ENCODE peak calls at places on chromosomes 1 and 21, in six cellular contexts. Q is WTC11, L is K562, M is HepG2, D is GM12878, J is H1. T is an unnamed sample.

GRCh38 chr1:55257958-55258357 is 42.8 kb upstream of the USP24 start:
- DNase-seq in Q (no peak), L (peak), M (no peak), D (peak), J (no peak), T (no peak)

GRCh38 chr1:960371-961131 is at the start of gene KLHL17:
- DNase-seq in Q (peak), L (peak), M (peak), D (no peak), J (no peak), T (peak)

GRCh38 chr1:109912214-109912861 is 1.7 kb downstream of the CSF1 start:
- DNase-seq in Q (no peak), L (no peak), M (no peak), D (no peak), J (no peak), T (no peak)

GRCh38 chr1:227234998-227235405 is 83.3 kb downstream of the CDC42BPA start:
- DNase-seq in Q (no peak), L (peak), M (peak), D (no peak), J (no peak), T (peak)

GRCh38 chr21:14603202-14603601 is 57.1 kb upstream of the SAMSN1 start:
- DNase-seq in Q (no peak), L (peak), M (no peak), D (no peak), J (no peak), T (no peak)

GRCh38 chr1:5661196-5662130 is 330.8 kb downstream of the NPHP4 start:
- DNase-seq in Q (no peak), L (no peak), M (no peak), D (no peak), J (no peak), T (no peak)

GRCh38 chr1:65172936-65173335 is 24.9 kb downstream of the AK4 start:
- DNase-seq in Q (no peak), L (no peak), M (no peak), D (no peak), J (no peak), T (no peak)

GRCh38 chr1:85109475-85109874 is 61.2 kb upstream of the MCOLN3 start:
- DNase-seq in Q (peak), L (peak), M (peak), D (no peak), J (peak), T (peak)

GRCh38 chr21:32256873-32257620 is 21.8 kb downstream of the MIS18A start:
- DNase-seq in Q (no peak), L (no peak), M (no peak), D (no peak), J (no peak), T (no peak)

GRCh38 chr1:231729541-231729940 is 103.0 kb downstream of the DISC1 start:
- DNase-seq in Q (no peak), L (no peak), M (no peak), D (no peak), J (no peak), T (no peak)

GRCh38 chr1:100543640-100544039 is 5.7 kb downstream of the GPR88 start:
- DNase-seq in Q (peak), L (peak), M (peak), D (no peak), J (no peak), T (peak)

GRCh38 chr1:150420560-150421265 is 56.8 kb downstream of the RPRD2 start:
- DNase-seq in Q (no peak), L (no peak), M (no peak), D (no peak), J (no peak), T (no peak)

GRCh38 chr1:204348197-204348596 is 11.5 kb downstream of the PLEKHA6 start:
- DNase-seq in Q (no peak), L (no peak), M (peak), D (no peak), J (no peak), T (no peak)

GRCh38 chr1:177873238-177873637 is 96.6 kb downstream of the SEC16B start:
- DNase-seq in Q (no peak), L (no peak), M (peak), D (no peak), J (no peak), T (no peak)

GRCh38 chr1:19348441-19349198 is 36.5 kb downstream of the SLC66A1 start:
- DNase-seq in Q (no peak), L (no peak), M (no peak), D (no peak), J (no peak), T (no peak)

GRCh38 chr1:11898086-11898785 is 28.0 kb downstream of the KIAA2013 start:
- DNase-seq in Q (no peak), L (no peak), M (no peak), D (no peak), J (no peak), T (peak)

GRCh38 chr1:16430598-16430997 is 6.6 kb downstream of the SPATA21 start:
- DNase-seq in Q (no peak), L (peak), M (no peak), D (no peak), J (no peak), T (peak)

GRCh38 chr1:234535763-234536515 is 57.0 kb upstream of the TARBP1 start:
- DNase-seq in Q (no peak), L (no peak), M (no peak), D (no peak), J (no peak), T (no peak)

GRCh38 chr1:204398197-204399125 is 13.2 kb downstream of the PPP1R15B start:
- DNase-seq in Q (peak), L (peak), M (peak), D (no peak), J (peak), T (peak)

GRCh38 chr1:39326836-39327235 is 122.3 kb downstream of the MACF1 start:
- DNase-seq in Q (no peak), L (peak), M (no peak), D (no peak), J (no peak), T (no peak)

GRCh38 chr1:176177764-176178163 is 29.3 kb downstream of the COP1 start:
- DNase-seq in Q (no peak), L (no peak), M (no peak), D (peak), J (no peak), T (no peak)

GRCh38 chr1:59526240-59526639 is 229.3 kb downstream of the FGGY start:
- DNase-seq in Q (no peak), L (no peak), M (no peak), D (no peak), J (no peak), T (no peak)

GRCh38 chr1:7327849-7328248 is 443.2 kb upstream of the VAMP3 start:
- DNase-seq in Q (no peak), L (no peak), M (no peak), D (no peak), J (no peak), T (no peak)

GRCh38 chr1:31976401-31976800 is 37.3 kb upstream of the KHDRBS1 start:
- DNase-seq in Q (no peak), L (no peak), M (no peak), D (no peak), J (no peak), T (no peak)

GRCh38 chr1:22075718-22076117 is 23.2 kb downstream of the CDC42 start:
- DNase-seq in Q (no peak), L (no peak), M (no peak), D (no peak), J (no peak), T (no peak)

GRCh38 chr1:32716312-32717126 is 13.9 kb upstream of the SYNC start:
- DNase-seq in Q (peak), L (peak), M (peak), D (no peak), J (peak), T (peak)

GRCh38 chr21:24829397-24829796 is 777.9 kb downstream of the MRPL39 start:
- DNase-seq in Q (no peak), L (no peak), M (no peak), D (no peak), J (no peak), T (no peak)

GRCh38 chr1:229006121-229006870 is 264.6 kb upstream of the RAB4A start:
- DNase-seq in Q (no peak), L (no peak), M (no peak), D (no peak), J (no peak), T (no peak)

GRCh38 chr21:42845296-42845965 is 33.9 kb downstream of the WDR4 start:
- DNase-seq in Q (peak), L (no peak), M (no peak), D (no peak), J (no peak), T (no peak)

GRCh38 chr21:45330075-45330781 is 42.5 kb upstream of the POFUT2 start:
- DNase-seq in Q (no peak), L (no peak), M (peak), D (no peak), J (peak), T (no peak)

GRCh38 chr21:45329261-45330074 is 41.8 kb upstream of the POFUT2 start:
- DNase-seq in Q (no peak), L (no peak), M (no peak), D (no peak), J (no peak), T (no peak)

GRCh38 chr21:45326834-45327457 is 39.3 kb upstream of the POFUT2 start:
- DNase-seq in Q (no peak), L (no peak), M (no peak), D (no peak), J (no peak), T (no peak)

GRCh38 chr21:45327458-45328197 is 39.9 kb upstream of the POFUT2 start:
- DNase-seq in Q (no peak), L (no peak), M (no peak), D (no peak), J (no peak), T (no peak)

GRCh38 chr21:45328198-45329087 is 40.7 kb upstream of the POFUT2 start:
- DNase-seq in Q (no peak), L (no peak), M (no peak), D (no peak), J (no peak), T (no peak)
- TF ChIP-seq CREB1 in Q (no peak), L (no peak), M (no peak), D (no peak), J (no peak), T (no peak)

GRCh38 chr1:119593836-119594235 is 54.2 kb downstream of the ZNF697 start:
- DNase-seq in Q (no peak), L (no peak), M (no peak), D (no peak), J (no peak), T (no peak)

GRCh38 chr1:119595606-119596005 is 52.5 kb downstream of the ZNF697 start:
- DNase-seq in Q (no peak), L (no peak), M (no peak), D (no peak), J (no peak), T (no peak)

GRCh38 chr1:119590377-119590776 is 57.7 kb downstream of the ZNF697 start:
- DNase-seq in Q (no peak), L (no peak), M (no peak), D (no peak), J (no peak), T (no peak)

DNA sequence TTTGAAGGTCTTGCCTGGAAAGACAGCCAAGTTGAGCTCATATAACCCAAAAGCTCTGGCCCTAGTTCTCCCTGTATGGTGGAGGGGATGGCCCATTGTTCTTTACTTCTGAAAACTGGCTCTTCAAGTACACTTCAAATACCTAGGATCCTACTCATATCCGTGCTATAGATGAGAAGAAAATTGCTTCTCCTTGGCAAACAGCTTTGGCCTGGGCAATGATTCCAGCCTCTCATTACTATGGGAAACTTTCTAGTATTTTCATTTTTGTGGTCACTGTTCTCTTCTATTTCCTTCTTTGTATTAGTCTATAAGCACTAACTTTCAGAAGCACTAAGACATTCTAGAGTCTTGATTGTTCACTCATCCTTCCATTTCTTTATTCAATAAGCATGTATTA is 53.7 kb downstream of the ZNF697 start:
- DNase-seq in Q (no peak), L (no peak), M (no peak), D (no peak), J (no peak), T (no peak)
- TF ChIP-seq CREB1 in Q (no peak), L (no peak), M (no peak), D (no peak), J (no peak), T (no peak)

DNA sequence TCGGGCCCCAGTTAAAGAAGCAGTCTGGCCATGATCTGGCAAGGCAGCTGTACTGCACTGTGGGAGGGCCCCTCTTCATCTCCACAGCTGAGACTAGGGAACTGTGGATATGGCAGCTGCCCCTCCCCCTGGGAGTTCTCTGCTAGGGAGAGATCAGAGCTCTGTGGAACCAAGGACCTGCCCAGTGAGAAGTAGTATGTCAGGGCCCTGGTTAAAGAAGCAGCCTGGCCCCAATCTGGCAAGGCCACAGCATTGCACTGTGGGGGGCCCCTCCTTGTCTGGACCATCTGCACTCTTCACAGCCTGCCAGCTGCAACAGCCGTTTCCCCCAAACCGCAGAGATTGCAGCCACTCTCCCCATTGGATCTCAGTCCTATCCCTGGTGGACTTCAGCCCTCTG is 208.5 kb downstream of the DNAH14 start:
- DNase-seq in Q (no peak), L (no peak), M (no peak), D (no peak), J (no peak), T (no peak)
- TF ChIP-seq CREB1 in Q (no peak), L (no peak), M (no peak), D (no peak), J (no peak), T (no peak)

DNA sequence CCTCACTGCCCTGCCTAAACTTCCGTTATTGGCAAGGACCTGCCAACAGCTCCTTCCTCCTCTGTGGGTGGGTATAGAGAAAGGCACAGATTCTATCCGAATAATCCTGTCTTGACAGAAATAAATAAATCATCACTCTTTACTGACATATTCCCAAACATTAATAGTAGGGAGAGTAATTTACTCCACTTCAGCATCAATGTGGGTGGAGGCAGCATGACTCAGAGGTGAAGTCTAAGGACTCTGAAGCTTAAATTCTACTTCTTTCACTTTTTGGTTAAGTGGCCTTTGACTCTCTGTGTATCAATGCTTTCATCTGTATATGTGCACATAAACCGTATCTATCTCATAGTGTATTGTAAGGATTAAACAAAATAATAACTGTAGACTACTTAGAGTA is 2.9 kb downstream of the CD84 start:
- DNase-seq in Q (no peak), L (no peak), M (no peak), D (no peak), J (no peak), T (no peak)
- TF ChIP-seq CREB1 in Q (no peak), L (no peak), M (no peak), D (no peak), J (no peak), T (no peak)

GRCh38 chr1:195663549-195664280 is 944.5 kb downstream of the KCNT2 start:
- DNase-seq in Q (no peak), L (peak), M (no peak), D (no peak), J (no peak), T (no peak)
- TF ChIP-seq CREB1 in Q (no peak), L (no peak), M (no peak), D (no peak), J (no peak), T (no peak)

GRCh38 chr1:201283836-201284553 is 689 bp downstream of the PKP1 start:
- DNase-seq in Q (no peak), L (no peak), M (no peak), D (no peak), J (no peak), T (peak)

GRCh38 chr1:201284636-201285035 is 1.3 kb downstream of the PKP1 start:
- DNase-seq in Q (no peak), L (no peak), M (no peak), D (no peak), J (no peak), T (no peak)

GRCh38 chr1:201281573-201281972 is 1.7 kb upstream of the PKP1 start:
- DNase-seq in Q (no peak), L (no peak), M (no peak), D (no peak), J (no peak), T (no peak)

GRCh38 chr1:201282216-201282615 is 1.1 kb upstream of the PKP1 start:
- DNase-seq in Q (no peak), L (no peak), M (no peak), D (no peak), J (no peak), T (no peak)

GRCh38 chr1:201282931-201283829 is at the start of gene PKP1:
- DNase-seq in Q (peak), L (no peak), M (no peak), D (no peak), J (no peak), T (peak)
- TF ChIP-seq CREB1 in Q (no peak), L (no peak), M (no peak), D (no peak), J (no peak), T (no peak)

GRCh38 chr1:154220970-154221814 is 437 bp downstream of the UBAP2L start:
- DNase-seq in Q (peak), L (peak), M (no peak), D (no peak), J (no peak), T (peak)
- TF ChIP-seq CREB1 in Q (no peak), L (no peak), M (no peak), D (peak), J (no peak), T (no peak)

GRCh38 chr1:26533951-26534514 is 4.5 kb downstream of the RPS6KA1 start:
- DNase-seq in Q (no peak), L (peak), M (no peak), D (no peak), J (no peak), T (no peak)
- TF ChIP-seq CREB1 in Q (no peak), L (no peak), M (no peak), D (no peak), J (no peak), T (no peak)

GRCh38 chr1:17648457-17649145 is 106.5 kb upstream of the ACTL8 start:
- DNase-seq in Q (no peak), L (no peak), M (no peak), D (no peak), J (no peak), T (no peak)
- TF ChIP-seq CREB1 in Q (no peak), L (no peak), M (no peak), D (no peak), J (no peak), T (no peak)

T was measured in GM23338.